ENCODE peak calls at places on chromosomes 3 and 15, in four cellular contexts. H, Y, F and L are unnamed samples.

GRCh38 chr3:174197416-174197815 is 661.7 kb upstream of the NAALADL2 start:
- DNase-seq in H (no peak), Y (no peak), F (no peak), L (no peak)

GRCh38 chr3:278300-279064 is 81.9 kb downstream of the CHL1 start:
- DNase-seq in H (no peak), Y (no peak), F (no peak), L (no peak)

GRCh38 chr3:112681822-112682325 is 40.9 kb upstream of the CCDC80 start:
- DNase-seq in H (peak), Y (no peak), F (no peak), L (no peak)

GRCh38 chr3:126516152-126516935 is 1.2 kb downstream of the UROC1 start:
- DNase-seq in H (no peak), Y (no peak), F (no peak), L (no peak)

GRCh38 chr3:13011369-13012227 is 61.6 kb downstream of the IQSEC1 start:
- DNase-seq in H (no peak), Y (no peak), F (no peak), L (no peak)

GRCh38 chr3:113271189-113271588 is 59.8 kb downstream of the BOC start:
- DNase-seq in H (no peak), Y (no peak), F (no peak), L (no peak)

GRCh38 chr3:124834723-124835718 is 52.1 kb downstream of the ITGB5 start:
- DNase-seq in H (no peak), Y (peak), F (peak), L (no peak)

GRCh38 chr15:98580577-98580976 is 67.8 kb upstream of the IGF1R start:
- DNase-seq in H (no peak), Y (no peak), F (no peak), L (peak)

GRCh38 chr15:74322558-74323180 is 44.8 kb downstream of the CYP11A1 start:
- DNase-seq in H (peak), Y (peak), F (peak), L (peak)

GRCh38 chr15:79811406-79812405 is 85.1 kb downstream of the MTHFS start:
- DNase-seq in H (no peak), Y (peak), F (peak), L (no peak)

GRCh38 chr15:31012455-31012854 is 21.0 kb upstream of the MTMR10 start:
- DNase-seq in H (no peak), Y (no peak), F (no peak), L (no peak)

GRCh38 chr3:13650210-13651056 is 101.5 kb downstream of the FBLN2 start:
- DNase-seq in H (peak), Y (peak), F (peak), L (peak)

GRCh38 chr3:174016186-174016585 is 618.6 kb downstream of the NLGN1 start:
- DNase-seq in H (peak), Y (no peak), F (no peak), L (no peak)

GRCh38 chr15:64651573-64652260 is 123.7 kb downstream of the RBPMS2 start:
- DNase-seq in H (peak), Y (no peak), F (no peak), L (no peak)

GRCh38 chr15:68643216-68643830 is 64.5 kb downstream of the CORO2B start:
- DNase-seq in H (no peak), Y (no peak), F (no peak), L (no peak)

GRCh38 chr15:66757030-66757429 is 55.0 kb downstream of the SMAD6 start:
- DNase-seq in H (no peak), Y (no peak), F (no peak), L (no peak)

DNA sequence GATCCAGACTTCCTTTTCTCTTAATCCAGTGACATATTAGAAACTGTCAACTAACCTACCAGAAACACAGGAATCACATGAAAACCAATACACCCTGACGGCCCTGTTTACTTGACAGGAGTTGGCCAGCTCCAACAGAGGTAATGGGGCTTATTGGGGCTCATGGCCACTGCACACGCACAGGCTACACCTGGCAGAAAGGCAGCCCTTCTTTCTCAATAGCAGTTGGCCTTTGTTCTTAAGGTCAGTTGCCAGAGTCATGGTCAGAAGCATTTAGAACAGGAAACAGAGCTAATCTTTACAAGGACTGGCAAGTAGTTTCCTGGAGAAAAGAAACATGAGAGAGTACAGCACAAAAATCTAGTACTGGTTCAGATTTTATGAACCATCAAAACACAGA is 181.8 kb downstream of the MAGI1 start:
- DNase-seq in H (no peak), Y (no peak), F (no peak), L (no peak)
- TF ChIP-seq CTCF in H (no peak), Y (no peak), F (no peak), L (no peak)

DNA sequence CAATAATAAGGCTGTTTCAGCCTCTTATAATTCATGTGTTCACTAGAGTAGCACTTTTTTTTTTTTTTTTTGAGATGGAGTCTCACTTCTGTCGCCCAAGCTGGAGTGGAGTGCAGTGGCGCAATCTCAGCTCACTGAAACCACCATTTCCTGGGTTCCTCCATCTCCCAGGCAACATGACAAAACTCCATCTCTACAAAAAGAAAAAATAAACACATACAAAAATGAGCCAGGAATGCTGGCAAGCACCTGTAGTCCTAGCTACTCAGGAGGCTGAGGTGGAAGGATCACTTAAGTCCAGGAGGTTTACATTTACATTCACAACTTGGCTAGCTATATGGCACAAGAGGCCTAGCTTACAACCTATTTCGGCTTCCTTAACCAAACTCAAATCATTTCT is 6.8 kb downstream of the USP4 start:
- DNase-seq in H (no peak), Y (no peak), F (no peak), L (no peak)
- TF ChIP-seq CTCF in H (no peak), Y (no peak), F (no peak), L (no peak)

GRCh38 chr3:141049681-141050080 is 1.5 kb upstream of the SPSB4 start:
- DNase-seq in H (no peak), Y (no peak), F (no peak), L (no peak)

GRCh38 chr3:141051641-141052569 is 758 bp downstream of the SPSB4 start:
- DNase-seq in H (no peak), Y (peak), F (no peak), L (no peak)

GRCh38 chr3:141052570-141053069 is 1.5 kb downstream of the SPSB4 start:
- DNase-seq in H (no peak), Y (peak), F (no peak), L (no peak)

GRCh38 chr3:141050576-141050912 is 603 bp upstream of the SPSB4 start:
- DNase-seq in H (no peak), Y (no peak), F (no peak), L (no peak)

GRCh38 chr3:141050913-141051632 is at the start of gene SPSB4:
- DNase-seq in H (no peak), Y (peak), F (peak), L (peak)
- TF ChIP-seq CTCF in H (peak), Y (peak), F (peak), L (peak)

DNA sequence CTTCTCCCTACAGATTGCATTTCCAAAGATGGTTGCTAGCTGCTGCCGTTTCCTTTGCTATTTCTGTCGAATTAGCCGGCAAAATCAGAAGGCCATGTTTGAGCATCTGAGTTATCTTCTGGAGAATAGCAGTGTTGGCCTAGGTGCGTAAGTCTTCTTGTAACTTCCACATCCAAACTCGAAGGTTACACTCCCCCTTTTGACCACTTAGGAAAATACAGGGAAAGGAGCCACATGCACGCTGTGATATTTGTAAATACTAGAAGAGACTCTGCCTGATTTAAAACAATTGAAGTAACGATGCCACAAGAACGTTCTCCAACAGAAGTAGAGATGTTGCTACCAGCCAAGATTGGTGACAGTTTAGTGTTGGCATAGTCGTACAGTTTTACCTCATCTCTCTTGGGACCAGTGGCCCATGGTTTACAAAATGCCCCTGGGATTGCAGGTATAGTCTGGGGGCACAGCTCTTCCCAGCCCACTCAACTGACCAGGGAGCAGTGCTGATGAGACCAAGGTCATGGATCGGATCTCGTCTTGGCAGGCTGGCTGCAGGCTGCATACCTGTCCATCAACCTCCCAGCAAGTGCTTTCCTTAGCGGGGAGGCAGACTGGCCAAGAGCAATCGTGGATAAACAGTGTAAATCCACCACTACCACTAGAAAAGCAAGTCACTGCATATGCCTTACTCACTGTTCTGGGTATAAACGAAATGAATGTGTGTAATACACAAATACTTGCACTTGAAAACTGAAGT is 268.4 kb upstream of the CHRM5 start:
- DNase-seq in H (peak), Y (no peak), F (no peak), L (no peak)
- TF ChIP-seq CTCF in H (peak), Y (peak), F (peak), L (peak)

DNA sequence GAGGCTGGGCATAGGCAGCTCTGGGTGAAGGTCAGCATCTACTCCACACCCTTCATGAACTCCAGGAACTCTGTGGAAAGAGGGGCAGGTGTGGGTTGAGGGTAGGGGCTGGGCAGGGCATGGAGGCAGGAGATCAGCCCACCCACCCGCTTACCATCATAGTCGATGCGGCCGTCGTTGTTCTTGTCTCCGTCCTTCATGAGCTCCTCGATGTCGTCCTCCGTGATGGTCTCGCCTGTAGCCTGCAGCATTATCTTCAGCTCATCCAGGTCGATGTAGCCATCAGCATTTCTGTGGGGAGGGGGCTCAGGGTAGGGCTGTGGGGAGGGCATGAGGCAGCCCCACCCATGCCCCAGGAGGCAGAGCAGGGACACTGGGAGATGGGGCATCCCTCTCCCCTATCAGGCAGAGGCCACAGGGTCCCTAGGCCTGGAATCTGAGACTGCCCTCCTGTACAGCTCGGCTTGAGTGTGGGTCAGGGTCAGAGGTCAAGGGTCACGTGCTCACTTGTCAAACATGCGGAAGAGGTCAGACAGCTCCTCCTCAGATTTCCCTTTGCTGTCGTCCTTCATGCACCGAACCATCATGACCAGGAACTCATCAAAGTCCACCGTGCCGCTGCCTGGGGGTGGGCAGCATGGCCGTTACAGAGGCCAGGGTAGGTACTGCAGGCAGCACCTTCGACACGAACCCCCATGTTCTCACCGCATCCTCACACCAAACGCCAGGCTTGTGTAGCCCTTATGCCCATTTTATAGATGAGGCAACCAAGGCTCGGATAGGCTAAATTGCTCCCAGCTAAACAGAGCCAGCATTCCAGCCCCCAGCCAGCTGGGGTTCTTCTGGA is 2.4 kb downstream of the TNNC1 start:
- DNase-seq in H (no peak), Y (no peak), F (no peak), L (no peak)
- TF ChIP-seq CTCF in H (peak), Y (no peak), F (peak), L (peak)

GRCh38 chr3:104368760-104369159 is 997.9 kb upstream of the ALCAM start:
- DNase-seq in H (no peak), Y (no peak), F (no peak), L (no peak)
- TF ChIP-seq CTCF in H (no peak), Y (no peak), F (no peak), L (no peak)

DNA sequence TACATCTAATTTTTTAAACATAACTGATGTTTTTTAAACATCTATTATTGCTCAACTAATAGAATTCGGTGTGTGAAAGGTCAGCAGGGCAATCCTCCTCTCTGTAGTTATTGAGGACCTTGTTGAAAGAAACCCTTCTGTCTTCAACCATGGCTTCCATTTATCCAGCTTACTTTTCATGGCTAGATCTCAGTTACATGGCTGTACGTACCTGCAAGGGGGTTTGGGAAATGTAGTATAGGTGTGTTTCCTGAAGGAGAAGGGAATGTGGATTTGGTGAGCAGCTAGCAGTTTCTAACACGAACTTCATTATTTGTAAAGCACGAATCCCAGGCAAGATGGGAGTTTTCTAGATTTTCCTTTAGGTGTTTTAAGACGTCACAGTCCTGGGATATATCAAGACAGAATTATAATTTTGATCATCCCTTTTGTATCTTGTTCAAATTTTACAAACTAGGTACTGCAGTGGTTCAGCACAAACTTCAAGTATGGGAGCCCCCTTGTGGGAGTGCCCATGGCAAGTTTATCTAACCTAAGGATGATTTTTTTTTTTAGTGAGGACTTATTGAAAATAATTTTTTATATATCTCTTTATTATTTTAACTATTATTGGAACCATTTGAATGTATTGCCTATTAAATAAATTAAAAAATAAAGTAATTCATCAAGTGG is 41.6 kb downstream of the FBXL2 start:
- DNase-seq in H (no peak), Y (no peak), F (no peak), L (no peak)
- TF ChIP-seq CTCF in H (peak), Y (peak), F (peak), L (peak)

GRCh38 chr3:9499455-9500107 is 54.0 kb downstream of the LHFPL4 start:
- DNase-seq in H (no peak), Y (no peak), F (no peak), L (no peak)

GRCh38 chr3:9498781-9499180 is 54.8 kb downstream of the LHFPL4 start:
- DNase-seq in H (no peak), Y (no peak), F (no peak), L (no peak)

GRCh38 chr3:9500108-9501050 is 53.2 kb downstream of the LHFPL4 start:
- DNase-seq in H (peak), Y (peak), F (peak), L (peak)

GRCh38 chr3:9501226-9501625 is 52.4 kb downstream of the LHFPL4 start:
- DNase-seq in H (no peak), Y (no peak), F (no peak), L (no peak)

GRCh38 chr3:9503283-9503682 is 50.3 kb downstream of the LHFPL4 start:
- DNase-seq in H (peak), Y (peak), F (peak), L (no peak)
- TF ChIP-seq CTCF in H (peak), Y (peak), F (peak), L (peak)